ENCODE peak calls at places on chromosome 11, in five cellular contexts. One of them, this sample, is unnamed.
A peak's percentile ranks its signal among the peaks of the same experiment; 100 is the strongest.

GRCh38 chr11:115535781-115536180 is 31.6 kb upstream of the CADM1 start:
- DNase-seq in A549: no peak
- DNase-seq in K562: no peak
- DNase-seq in HepG2: no peak
- DNase-seq in H1: no peak
- DNase-seq in this sample: no peak

GRCh38 chr11:117830674-117831351 is 6.3 kb upstream of the FXYD2 start:
- DNase-seq in HepG2: no peak
- DNase-seq in K562: no peak
- DNase-seq in A549: no peak
- DNase-seq in H1: peak; percentile 41
- DNase-seq in this sample: no peak

GRCh38 chr11:85643255-85643654 is 4.5 kb upstream of the TMEM126A start:
- DNase-seq in K562: no peak
- DNase-seq in HepG2: no peak
- DNase-seq in H1: no peak
- DNase-seq in A549: no peak
- DNase-seq in this sample: no peak

GRCh38 chr11:70019576-70020011 is 58.5 kb upstream of the ANO1 start:
- DNase-seq in K562: no peak
- DNase-seq in H1: no peak
- DNase-seq in HepG2: no peak
- DNase-seq in A549: no peak
- DNase-seq in this sample: peak; percentile 45

GRCh38 chr11:128961645-128962044 is 19.0 kb upstream of the TP53AIP1 start:
- DNase-seq in A549: no peak
- DNase-seq in K562: no peak
- DNase-seq in HepG2: no peak
- DNase-seq in H1: no peak
- DNase-seq in this sample: no peak

GRCh38 chr11:18802381-18803257 is 11.0 kb upstream of the PTPN5 start:
- DNase-seq in HepG2: peak; percentile 52
- DNase-seq in H1: peak; percentile 54
- DNase-seq in A549: peak; percentile 66
- DNase-seq in K562: peak; percentile 38
- DNase-seq in this sample: peak; percentile 71

GRCh38 chr11:122748968-122749687 is 89.2 kb upstream of the CRTAM start:
- DNase-seq in K562: peak; percentile 13
- DNase-seq in HepG2: no peak
- DNase-seq in H1: no peak
- DNase-seq in A549: no peak
- DNase-seq in this sample: peak; percentile 95

GRCh38 chr11:793556-793955 is 3.7 kb upstream of the CEND1 start:
- DNase-seq in HepG2: no peak
- DNase-seq in H1: no peak
- DNase-seq in A549: no peak
- DNase-seq in K562: no peak
- DNase-seq in this sample: no peak

GRCh38 chr11:24406389-24406788 is 90.5 kb upstream of the LUZP2 start:
- DNase-seq in K562: no peak
- DNase-seq in HepG2: no peak
- DNase-seq in A549: no peak
- DNase-seq in H1: no peak
- DNase-seq in this sample: no peak

GRCh38 chr11:12066799-12067508 is 43.4 kb upstream of the MICAL2 start:
- DNase-seq in A549: no peak
- DNase-seq in H1: no peak
- DNase-seq in HepG2: peak; percentile 50
- DNase-seq in K562: no peak
- DNase-seq in this sample: peak; percentile 56

GRCh38 chr11:126829716-126830115 is 170.9 kb downstream of the KIRREL3 start:
- DNase-seq in H1: no peak
- DNase-seq in HepG2: no peak
- DNase-seq in A549: no peak
- DNase-seq in K562: no peak
- DNase-seq in this sample: no peak

GRCh38 chr11:6615882-6616585 is 3.2 kb downstream of the TPP1 start:
- DNase-seq in K562: no peak
- DNase-seq in H1: no peak
- DNase-seq in A549: no peak
- DNase-seq in HepG2: no peak
- DNase-seq in this sample: peak; percentile 63

GRCh38 chr11:73029408-73029807 is 112.7 kb downstream of the FCHSD2 start:
- DNase-seq in K562: no peak
- DNase-seq in A549: no peak
- DNase-seq in H1: no peak
- DNase-seq in HepG2: no peak
- DNase-seq in this sample: no peak

GRCh38 chr11:106398396-106399074 is 321.1 kb downstream of the AASDHPPT start:
- DNase-seq in H1: no peak
- DNase-seq in K562: no peak
- DNase-seq in HepG2: no peak
- DNase-seq in A549: peak; percentile 3
- DNase-seq in this sample: peak; percentile 57

GRCh38 chr11:132576706-132577105 is 955.6 kb downstream of the OPCML start:
- DNase-seq in K562: no peak
- DNase-seq in H1: no peak
- DNase-seq in HepG2: no peak
- DNase-seq in A549: no peak
- DNase-seq in this sample: peak; percentile 97

GRCh38 chr11:16301462-16301861 is 54.9 kb downstream of the SOX6 start:
- DNase-seq in K562: no peak
- DNase-seq in HepG2: no peak
- DNase-seq in H1: no peak
- DNase-seq in A549: no peak
- DNase-seq in this sample: no peak

GRCh38 chr11:72781313-72782080 is 12.3 kb downstream of the STARD10 start:
- DNase-seq in A549: peak; percentile 77
- DNase-seq in H1: peak; percentile 63
- DNase-seq in K562: peak; percentile 82
- DNase-seq in HepG2: no peak
- DNase-seq in this sample: no peak

GRCh38 chr11:63212742-63213141 is 30.7 kb downstream of the SLC22A25 start:
- DNase-seq in HepG2: peak; percentile 10
- DNase-seq in A549: peak; percentile 26
- DNase-seq in K562: peak; percentile 41
- DNase-seq in H1: no peak
- DNase-seq in this sample: no peak

GRCh38 chr11:99020324-99021225 is at the start of gene CNTN5:
- DNase-seq in H1: peak; percentile 72
- DNase-seq in K562: peak; percentile 21
- DNase-seq in HepG2: peak; percentile 22
- DNase-seq in A549: peak; percentile 0
- DNase-seq in this sample: peak; percentile 5
- H3K4me3 ChIP-seq in H1: peak within 1 kb of the TSS; percentile 49
- H3K4me3 ChIP-seq in K562: peak within 1 kb of the TSS; percentile 41
- H3K4me3 ChIP-seq in HepG2: peak within 1 kb of the TSS; percentile 42
- H3K4me3 ChIP-seq in A549: peak within 1 kb of the TSS; percentile 41
- H3K4me3 ChIP-seq in this sample: peak within 1 kb of the TSS; percentile 39

DNA sequence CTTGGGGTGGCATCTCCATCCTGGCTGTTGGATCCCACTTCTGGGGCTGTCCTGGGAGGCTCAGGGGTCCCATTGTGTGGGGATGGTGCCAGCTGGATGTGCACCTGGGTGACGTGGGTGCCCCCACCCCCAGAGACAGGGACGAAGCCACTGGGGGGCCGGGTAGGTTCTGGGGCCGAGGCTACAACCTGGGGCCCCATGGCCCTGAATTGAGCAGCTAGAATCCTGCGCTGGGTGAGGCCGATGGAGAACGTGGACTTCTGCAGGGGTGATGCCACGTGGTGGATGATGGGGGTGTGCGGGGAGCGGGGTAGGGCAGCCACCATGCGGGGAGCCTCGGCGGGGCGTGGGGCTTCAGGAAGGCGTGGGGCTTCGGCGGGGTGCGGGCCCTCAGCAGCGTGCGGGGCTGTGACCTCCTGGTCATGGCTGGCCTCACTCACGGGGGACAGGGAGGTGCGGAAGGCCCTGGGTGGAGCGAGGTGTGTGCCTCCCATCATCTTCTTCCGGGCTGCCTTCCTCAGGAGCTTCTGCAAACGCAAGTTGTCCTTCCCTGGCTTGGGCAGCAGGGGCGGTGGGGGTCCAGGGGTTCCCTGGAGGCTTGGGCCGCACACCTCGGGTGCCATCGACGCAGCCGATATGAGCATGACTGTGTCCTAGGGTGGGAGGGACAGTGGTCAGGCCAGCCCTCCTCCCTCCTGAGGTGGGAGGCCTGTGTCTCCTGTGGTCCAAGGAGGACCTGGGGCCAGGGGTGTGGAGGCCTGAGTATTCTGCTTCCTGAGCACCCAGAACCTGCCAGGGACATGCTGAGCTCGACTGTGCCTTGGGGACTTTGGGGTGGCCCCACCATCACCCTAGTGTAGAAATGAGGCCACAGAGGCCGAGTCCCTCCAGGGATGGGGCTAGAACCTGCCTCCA is 1.5 kb downstream of the PRR33 start:
- DNase-seq in HepG2: no peak
- DNase-seq in K562: peak; percentile 9
- DNase-seq in H1: no peak
- DNase-seq in A549: no peak
- DNase-seq in this sample: no peak
- TF ChIP-seq MAFK in HepG2: no peak
- TF ChIP-seq MAFK in K562: no peak
- TF ChIP-seq MAFK in H1: no peak
- TF ChIP-seq MAFK in A549: no peak
- TF ChIP-seq MAFK in this sample: no peak

DNA sequence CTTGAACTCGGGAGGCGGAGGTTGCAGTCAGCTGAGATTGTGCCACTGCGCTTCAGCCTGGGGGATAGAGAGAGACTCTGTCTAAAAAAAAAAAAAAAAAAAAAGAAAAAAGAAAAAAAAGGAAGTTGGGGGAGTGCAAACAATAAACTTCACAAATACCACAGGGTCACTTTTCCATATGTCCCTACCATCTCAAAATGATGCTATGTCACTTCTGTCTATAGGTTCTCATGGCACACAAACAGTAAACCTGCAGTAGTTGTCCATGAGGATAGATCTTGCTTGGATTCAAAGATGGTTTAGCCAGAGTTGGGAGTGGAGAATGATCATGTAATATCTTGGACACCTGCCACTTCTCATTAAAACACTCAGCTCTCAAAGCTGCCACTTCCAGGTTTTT is 1.1 kb upstream of the VPS11 start:
- DNase-seq in A549: no peak
- DNase-seq in K562: no peak
- DNase-seq in H1: no peak
- DNase-seq in HepG2: no peak
- DNase-seq in this sample: no peak
- H3K4me3 ChIP-seq in A549: no peak overlapping the region
- H3K4me3 ChIP-seq in K562: peak overlapping the region; percentile 57
- H3K4me3 ChIP-seq in H1: no peak overlapping the region
- H3K4me3 ChIP-seq in HepG2: peak overlapping the region; percentile 98
- H3K4me3 ChIP-seq in this sample: no peak overlapping the region

DNA sequence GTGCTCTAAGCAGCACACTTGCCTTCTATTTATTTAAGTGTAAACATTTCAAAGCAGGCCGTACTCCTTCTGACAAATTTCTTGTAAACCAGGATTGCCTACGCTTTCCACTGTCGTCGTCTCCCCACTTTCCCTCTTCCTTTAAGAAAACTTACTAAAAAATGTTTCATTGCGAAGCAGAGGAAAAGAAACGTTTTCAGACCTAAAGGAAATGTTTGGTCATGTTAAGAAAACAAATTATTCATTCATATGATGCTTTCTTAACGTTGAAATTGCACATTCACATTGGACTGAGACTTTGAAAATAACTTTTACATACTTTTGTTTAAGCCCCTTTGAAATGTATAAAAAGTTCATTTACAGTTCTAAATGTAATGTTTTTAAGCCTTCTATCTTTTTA is 106.0 kb downstream of the EMSY start:
- DNase-seq in H1: no peak
- DNase-seq in K562: no peak
- DNase-seq in A549: no peak
- DNase-seq in HepG2: no peak
- DNase-seq in this sample: no peak
- TF ChIP-seq MAFK in H1: no peak
- TF ChIP-seq MAFK in K562: no peak
- TF ChIP-seq MAFK in A549: no peak
- TF ChIP-seq MAFK in HepG2: no peak
- TF ChIP-seq MAFK in this sample: no peak

GRCh38 chr11:76667856-76668255 is 2.7 kb downstream of the LRRC32 start:
- DNase-seq in A549: no peak
- DNase-seq in H1: no peak
- DNase-seq in HepG2: no peak
- DNase-seq in K562: no peak
- DNase-seq in this sample: no peak
- H3K4me3 ChIP-seq in A549: no peak overlapping the region
- H3K4me3 ChIP-seq in H1: no peak overlapping the region
- H3K4me3 ChIP-seq in HepG2: no peak overlapping the region
- H3K4me3 ChIP-seq in K562: no peak overlapping the region
- H3K4me3 ChIP-seq in this sample: no peak overlapping the region

DNA sequence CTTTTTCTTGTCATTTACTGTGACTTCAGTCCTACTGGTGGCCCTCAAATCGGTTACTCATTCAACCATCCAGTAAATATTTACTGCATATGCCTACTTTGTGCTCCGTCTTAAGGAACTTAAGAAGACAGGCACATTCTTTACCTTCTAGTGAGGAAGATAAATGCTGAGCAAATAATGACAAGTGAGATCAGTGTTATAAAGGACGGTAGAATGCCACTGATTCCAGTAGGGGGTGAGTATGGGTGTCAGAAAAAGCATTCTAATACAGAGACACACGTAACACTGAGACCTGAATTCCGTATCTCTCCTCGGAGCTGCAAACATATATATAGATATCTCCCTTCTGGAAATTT is 1.6 kb downstream of the ANKRD42 start:
- DNase-seq in H1: no peak
- DNase-seq in A549: peak; percentile 28
- DNase-seq in K562: peak; percentile 42
- DNase-seq in HepG2: no peak
- DNase-seq in this sample: peak; percentile 1
- TF ChIP-seq MAFK in H1: no peak
- TF ChIP-seq MAFK in A549: no peak
- TF ChIP-seq MAFK in K562: no peak
- TF ChIP-seq MAFK in HepG2: no peak
- TF ChIP-seq MAFK in this sample: no peak

GRCh38 chr11:27904358-27905055 is 203.4 kb downstream of the KIF18A start:
- DNase-seq in K562: no peak
- DNase-seq in HepG2: no peak
- DNase-seq in H1: no peak
- DNase-seq in A549: no peak
- DNase-seq in this sample: peak; percentile 76
- H3K4me3 ChIP-seq in K562: no peak overlapping the region
- H3K4me3 ChIP-seq in HepG2: no peak overlapping the region
- H3K4me3 ChIP-seq in H1: no peak overlapping the region
- H3K4me3 ChIP-seq in A549: no peak overlapping the region
- H3K4me3 ChIP-seq in this sample: no peak overlapping the region